ENCODE peak calls at places on chromosomes 11 and 22, in ten cellular contexts. M is foreskin fibroblast; Q is A673; D is heart left ventricle; O is GM12865; W is adrenal gland; H is naive thymus-derived CD4-positive, alpha-beta T cell; R is A549; X is uterus; Z is lower lobe of right lung. G is an unnamed sample.

GRCh38 chr22:40138866-40139265 is 38.9 kb upstream of the TNRC6B start:
- DNase-seq in D (no peak), Q (no peak), W (no peak), O (no peak), Z (no peak), H (no peak), X (no peak), R (no peak), M (no peak), G (no peak)

GRCh38 chr11:125949271-125950177 is 3.7 kb downstream of the VSIG10L2 start:
- DNase-seq in D (no peak), Z (no peak), O (no peak), H (no peak), Q (no peak), R (no peak), W (no peak), M (no peak), X (peak), G (no peak)

GRCh38 chr11:86482684-86483083 is 108.0 kb downstream of the CCDC81 start:
- DNase-seq in M (peak), X (no peak), R (no peak), W (no peak), H (no peak), D (no peak), Z (no peak), O (no peak), Q (no peak), G (no peak)

GRCh38 chr22:38953577-38954413 is 3.6 kb upstream of the APOBEC3A start:
- DNase-seq in H (no peak), W (no peak), Z (no peak), M (no peak), Q (no peak), D (no peak), O (peak), R (peak), X (no peak), G (no peak)

GRCh38 chr22:20510811-20511577 is 3.6 kb downstream of the MED15 start:
- DNase-seq in D (no peak), H (no peak), W (no peak), Z (no peak), Q (no peak), M (no peak), R (no peak), O (no peak), X (no peak), G (no peak)

GRCh38 chr11:131928992-131929391 is 558.6 kb downstream of the NTM start:
- DNase-seq in W (no peak), O (peak), Z (peak), H (no peak), X (no peak), R (no peak), M (no peak), D (no peak), Q (no peak), G (no peak)

GRCh38 chr22:39414377-39414776 is 14.8 kb downstream of the TAB1 start:
- DNase-seq in H (no peak), X (no peak), Z (no peak), O (no peak), Q (no peak), R (no peak), W (no peak), D (no peak), M (no peak), G (no peak)

GRCh38 chr11:120254788-120255518 is 15.0 kb downstream of the POU2F3 start:
- DNase-seq in Z (no peak), O (peak), D (no peak), R (no peak), M (no peak), Q (no peak), H (no peak), W (no peak), X (no peak), G (no peak)

GRCh38 chr22:37741312-37741795 is 44.5 kb downstream of the TRIOBP start:
- DNase-seq in Q (peak), H (no peak), W (peak), M (peak), D (peak), X (peak), O (no peak), Z (peak), R (peak), G (no peak)

GRCh38 chr11:118007040-118007439 is 20.8 kb downstream of the IL10RA start:
- DNase-seq in D (no peak), X (no peak), H (no peak), Z (no peak), O (no peak), Q (no peak), M (no peak), R (no peak), W (no peak), G (no peak)

GRCh38 chr11:22666700-22667439 is 459 bp downstream of the GAS2 start:
- DNase-seq in D (peak), R (no peak), W (peak), X (no peak), M (no peak), H (peak), O (peak), Z (peak), Q (peak), G (no peak)
- H3K4me3 ChIP-seq in D (peak), R (peak), W (peak), X (no peak), M (peak), H (no peak), O (peak), Z (peak), Q (peak), G (no peak)

DNA sequence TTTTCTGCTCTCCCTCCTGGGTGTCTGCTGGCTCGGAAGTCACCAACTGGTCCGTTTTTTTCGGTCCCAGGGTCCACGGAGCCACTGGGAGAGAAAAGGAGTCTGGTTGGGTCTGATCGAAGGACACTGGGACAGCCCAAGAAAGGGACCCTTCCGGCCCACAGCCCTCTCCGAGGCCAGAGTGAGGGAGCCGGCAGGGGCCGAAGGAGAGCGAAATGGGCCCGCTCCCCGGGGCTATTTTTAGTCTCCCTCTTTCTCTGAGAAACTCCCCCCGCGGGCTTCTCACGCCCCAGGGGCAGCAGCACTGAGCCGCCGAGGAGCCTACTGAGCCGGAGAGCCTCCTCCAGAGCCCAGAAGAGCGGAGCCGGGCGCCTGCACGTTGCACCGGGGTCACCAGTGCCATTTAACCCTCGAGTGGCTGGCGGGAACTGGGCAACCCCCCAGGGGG is 1.9 kb downstream of the ESAM start:
- DNase-seq in W (no peak), Q (no peak), R (no peak), O (no peak), H (no peak), X (no peak), Z (no peak), M (no peak), D (peak), G (no peak)
- H3K4me3 ChIP-seq in W (peak), Q (no peak), R (no peak), O (no peak), H (no peak), X (peak), Z (peak), M (no peak), D (peak), G (no peak)

GRCh38 chr11:31815743-31816466 is 4.8 kb upstream of the PAX6 start:
- DNase-seq in D (no peak), H (no peak), M (no peak), O (no peak), W (no peak), X (no peak), R (no peak), Q (peak), Z (no peak), G (no peak)
- H3K4me3 ChIP-seq in D (peak), H (no peak), M (no peak), O (peak), W (peak), X (no peak), R (peak), Q (peak), Z (peak), G (no peak)

DNA sequence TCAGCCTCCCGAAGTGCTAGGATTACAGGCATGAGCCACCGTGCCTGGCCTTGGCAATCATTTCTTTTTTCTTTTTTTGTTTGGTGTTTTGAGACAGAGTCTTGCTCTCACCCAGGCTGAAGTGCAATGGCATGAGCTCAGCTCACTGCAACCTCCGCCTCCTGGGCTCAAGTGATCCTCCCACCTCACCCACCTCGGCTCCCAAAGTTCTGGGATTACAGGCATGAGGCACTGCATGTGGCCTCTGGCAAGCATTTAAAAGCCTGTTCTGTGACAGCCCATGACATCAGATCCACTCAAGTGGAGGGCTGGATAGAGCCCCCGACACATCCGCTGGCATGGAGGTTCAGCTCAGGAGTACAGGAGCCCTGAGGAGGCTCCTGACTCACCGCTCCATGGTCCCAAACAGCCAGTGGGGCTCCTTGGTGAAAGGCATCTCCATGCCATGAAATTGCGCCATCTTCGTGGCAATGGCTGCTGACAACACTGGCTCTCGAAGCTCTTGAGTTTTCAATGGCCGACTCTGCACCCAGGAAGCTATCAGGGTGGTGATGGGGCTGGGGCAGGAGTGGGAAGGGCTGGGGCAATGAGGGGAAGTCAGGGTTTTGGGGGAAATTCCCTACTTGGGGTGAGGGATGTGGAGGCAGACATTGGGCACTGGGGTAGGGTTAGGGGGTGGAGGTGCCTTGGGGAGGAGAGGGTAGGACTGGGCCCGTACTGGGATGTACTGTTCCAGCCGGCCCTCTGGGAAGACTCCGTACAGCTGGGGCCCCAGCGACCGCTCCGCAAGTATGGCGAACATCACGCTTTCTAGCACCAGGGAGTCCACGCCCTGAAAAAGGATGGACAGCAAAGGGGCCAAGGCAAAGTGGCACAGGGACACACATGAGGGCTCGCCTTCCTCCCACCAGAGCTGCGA is 1.4 kb downstream of the CHKB start:
- DNase-seq in W (no peak), O (no peak), D (no peak), M (no peak), H (no peak), Q (no peak), R (no peak), X (no peak), Z (peak), G (no peak)
- H3K4me3 ChIP-seq in W (peak), O (peak), D (peak), M (peak), H (peak), Q (peak), R (peak), X (peak), Z (peak), G (peak)

GRCh38 chr11:128509990-128510389 is 77.4 kb downstream of the ETS1 start:
- DNase-seq in M (peak), Z (no peak), X (no peak), H (no peak), O (no peak), D (no peak), R (peak), W (no peak), Q (no peak), G (no peak)

GRCh38 chr11:128506999-128507591 is 80.3 kb downstream of the ETS1 start:
- DNase-seq in R (peak), O (no peak), M (peak), Q (peak), D (peak), H (no peak), X (peak), W (peak), Z (peak), G (peak)

GRCh38 chr11:128506384-128506783 is 81.0 kb downstream of the ETS1 start:
- DNase-seq in W (no peak), Q (no peak), M (no peak), Z (no peak), D (no peak), O (no peak), X (no peak), H (no peak), R (no peak), G (no peak)

GRCh38 chr11:128507936-128508335 is 79.4 kb downstream of the ETS1 start:
- DNase-seq in Z (no peak), M (no peak), R (no peak), H (no peak), X (no peak), Q (no peak), O (no peak), D (no peak), W (no peak), G (no peak)

DNA sequence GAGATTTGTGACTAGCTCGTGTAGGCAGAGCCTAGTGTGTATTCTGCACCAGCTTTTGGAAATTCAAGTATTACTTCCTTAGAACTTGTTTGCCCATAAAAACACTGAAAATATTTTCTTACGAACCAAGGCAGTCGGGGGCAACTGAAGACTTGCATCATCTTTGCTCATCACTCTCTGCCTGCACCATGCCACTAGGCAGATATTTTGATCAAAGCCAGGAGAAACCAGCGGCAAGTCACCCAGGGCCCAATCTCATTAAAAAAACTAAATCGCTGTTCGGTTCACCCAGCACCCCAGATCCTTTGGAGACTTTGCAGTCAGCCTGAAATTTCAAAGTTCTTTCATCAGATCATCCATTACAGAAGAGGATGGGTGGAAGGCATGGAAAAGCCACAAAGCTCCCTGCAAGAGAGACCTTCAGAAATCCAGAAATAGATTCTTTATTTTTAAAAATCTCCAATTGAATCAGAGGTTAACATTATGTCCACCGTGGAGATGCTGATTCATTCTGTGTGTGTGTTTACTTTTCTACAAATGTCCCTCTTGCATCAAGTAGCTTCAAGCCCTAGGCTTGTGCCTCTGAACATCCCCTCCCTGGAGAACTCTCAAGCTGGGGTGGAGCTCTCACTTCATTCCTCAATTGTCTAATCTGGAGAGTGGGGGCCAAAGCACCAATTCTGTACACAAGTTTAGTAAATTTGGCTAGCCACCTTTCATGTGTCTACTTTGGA is 78.4 kb downstream of the ETS1 start:
- DNase-seq in H (no peak), D (no peak), O (no peak), Q (no peak), M (peak), Z (no peak), R (peak), X (no peak), W (no peak), G (no peak)
- H3K4me3 ChIP-seq in H (peak), D (no peak), O (no peak), Q (no peak), M (no peak), Z (peak), R (peak), X (no peak), W (no peak), G (no peak)

GRCh38 chr11:60844870-60845221 is 2.9 kb downstream of the CCDC86 start:
- DNase-seq in X (no peak), M (no peak), H (no peak), O (no peak), Z (no peak), R (no peak), W (peak), Q (no peak), D (no peak), G (no peak)
- H3K4me3 ChIP-seq in X (no peak), M (no peak), H (no peak), O (no peak), Z (no peak), R (no peak), W (peak), Q (peak), D (no peak), G (no peak)

GRCh38 chr11:43737194-43737575 is 56.6 kb downstream of the HSD17B12 start:
- DNase-seq in X (no peak), H (no peak), Q (no peak), R (no peak), D (no peak), W (no peak), M (no peak), O (no peak), Z (no peak), G (no peak)
- H3K4me3 ChIP-seq in X (no peak), H (no peak), Q (peak), R (no peak), D (no peak), W (peak), M (no peak), O (no peak), Z (no peak), G (no peak)

GRCh38 chr11:127223633-127224032 is 223.1 kb upstream of the KIRREL3 start:
- DNase-seq in R (no peak), O (no peak), D (no peak), X (no peak), H (no peak), Q (no peak), W (no peak), Z (no peak), M (no peak), G (no peak)

GRCh38 chr11:127224276-127224675 is 223.7 kb upstream of the KIRREL3 start:
- DNase-seq in H (no peak), Q (no peak), Z (no peak), D (no peak), W (no peak), O (no peak), X (no peak), M (no peak), R (no peak), G (no peak)

GRCh38 chr11:127226376-127226775 is 225.8 kb upstream of the KIRREL3 start:
- DNase-seq in X (no peak), Q (no peak), M (no peak), R (no peak), W (no peak), H (no peak), D (no peak), O (no peak), Z (no peak), G (no peak)

GRCh38 chr11:127226959-127227358 is 226.4 kb upstream of the KIRREL3 start:
- DNase-seq in X (no peak), M (no peak), Q (no peak), R (no peak), D (no peak), H (no peak), W (no peak), O (no peak), Z (no peak), G (no peak)

DNA sequence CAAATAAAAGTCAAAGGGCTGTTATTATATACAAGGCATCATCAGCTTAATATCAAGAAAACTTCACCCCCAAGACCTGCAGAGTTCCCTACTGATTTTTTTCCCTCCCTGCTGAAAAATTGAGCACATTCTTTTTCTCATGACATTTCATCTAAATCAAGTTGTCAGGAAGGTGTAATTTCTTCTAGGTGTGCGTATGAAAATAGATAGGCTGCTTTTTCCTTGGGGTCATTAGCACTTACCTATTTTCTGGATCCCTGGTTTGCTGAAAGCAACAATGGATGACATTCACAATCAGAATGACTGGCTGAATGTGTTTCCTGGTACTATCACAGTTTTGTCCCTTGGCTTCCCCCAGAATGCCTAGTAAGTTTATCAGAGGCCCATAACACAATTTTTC is 225.0 kb upstream of the KIRREL3 start:
- DNase-seq in O (no peak), X (no peak), Q (no peak), Z (no peak), D (no peak), W (no peak), R (no peak), H (no peak), M (no peak), G (no peak)
- H3K4me3 ChIP-seq in O (no peak), X (no peak), Q (no peak), Z (no peak), D (no peak), W (no peak), R (no peak), H (no peak), M (no peak), G (no peak)

GRCh38 chr11:35143509-35144102 is 4.6 kb downstream of the CD44 start:
- DNase-seq in M (no peak), Z (no peak), W (no peak), O (no peak), R (no peak), D (no peak), Q (no peak), X (no peak), H (no peak), G (no peak)

GRCh38 chr11:35144103-35144741 is 5.3 kb downstream of the CD44 start:
- DNase-seq in D (no peak), O (peak), H (peak), M (peak), R (no peak), Q (peak), X (no peak), W (no peak), Z (no peak), G (no peak)

GRCh38 chr11:35146074-35146521 is 7.1 kb downstream of the CD44 start:
- DNase-seq in D (no peak), W (no peak), Q (no peak), H (no peak), M (no peak), O (peak), Z (no peak), X (no peak), R (no peak), G (no peak)

GRCh38 chr11:35145249-35145648 is 6.3 kb downstream of the CD44 start:
- DNase-seq in Z (no peak), X (no peak), M (peak), D (no peak), W (no peak), R (no peak), Q (no peak), O (peak), H (no peak), G (no peak)

DNA sequence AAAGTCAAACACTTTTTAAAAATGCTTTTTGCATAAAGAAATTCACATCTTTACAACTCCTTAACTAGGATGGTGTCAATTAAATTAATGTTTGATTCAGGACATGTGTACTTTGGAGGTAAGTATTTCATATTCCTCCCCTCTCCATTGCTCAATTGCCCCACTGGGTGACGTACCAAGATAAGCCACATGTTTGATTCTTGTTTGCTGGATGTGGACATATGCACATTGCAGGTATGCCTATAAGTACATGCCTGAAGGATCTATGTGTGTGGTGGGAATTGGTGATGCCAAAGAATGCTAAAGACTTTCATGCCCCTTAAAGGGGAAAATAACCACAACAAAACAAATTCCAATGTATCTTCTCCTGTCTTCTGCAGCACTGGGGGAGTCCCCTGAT is 5.8 kb downstream of the CD44 start:
- DNase-seq in M (no peak), R (no peak), Z (no peak), Q (no peak), H (no peak), X (no peak), O (no peak), D (no peak), W (no peak), G (no peak)
- H3K4me3 ChIP-seq in M (peak), R (no peak), Z (no peak), Q (no peak), H (peak), X (no peak), O (peak), D (no peak), W (no peak), G (no peak)

G was measured in RWPE2.